ENCODE peak calls at places on chromosomes 4 and X, in eight cellular contexts. K is EL; N is tibial artery; X is HFFc6; C is testis; Q is GM10248; F is activated naive CD4-positive, alpha-beta T cell; G is NCI-H446 treated with DMSO at 0.1 percent for 48 hours. Z is an unnamed sample.

GRCh38 chr4:157172011-157172410 is 48.5 kb upstream of the GRIA2 start:
- DNase-seq in N (no peak), X (no peak), Q (no peak), F (no peak), K (peak; percentile 8), G (peak; percentile 9), C (no peak), Z (no peak)

GRCh38 chrX:123184858-123185251 is 777 bp downstream of the GRIA3 start:
- DNase-seq in F (no peak), K (peak; percentile 33), C (peak; percentile 16), X (no peak), G (no peak), Q (peak; percentile 11), N (peak; percentile 21), Z (peak; percentile 18)

GRCh38 chr4:37767546-37767945 is 58.9 kb upstream of the PGM2 start:
- DNase-seq in C (peak; percentile 40), Q (no peak), N (peak; percentile 76), G (peak; percentile 5), F (no peak), K (peak; percentile 33), X (peak; percentile 19), Z (no peak)

GRCh38 chr4:179762840-179763239 is 2320.6 kb upstream of the AGA start:
- DNase-seq in N (no peak), G (no peak), C (no peak), X (no peak), F (no peak), K (no peak), Q (no peak), Z (no peak)

GRCh38 chr4:174037049-174037448 is 246.4 kb downstream of the FBXO8 start:
- DNase-seq in X (no peak), Q (no peak), K (no peak), F (no peak), G (no peak), C (no peak), N (no peak), Z (no peak)

GRCh38 chr4:145583656-145584055 is 35.5 kb upstream of the MMAA start:
- DNase-seq in N (no peak), F (no peak), C (no peak), X (peak; percentile 1), K (no peak), G (no peak), Q (no peak), Z (no peak)

GRCh38 chrX:85381602-85382001 is 2.1 kb upstream of the POF1B start:
- DNase-seq in C (no peak), N (no peak), Q (no peak), X (no peak), G (no peak), F (no peak), K (no peak), Z (no peak)

GRCh38 chr4:185881427-185881826 is 69.4 kb upstream of the SORBS2 start:
- DNase-seq in C (no peak), N (no peak), G (no peak), K (peak; percentile 37), Q (no peak), F (no peak), X (no peak), Z (no peak)

GRCh38 chr4:150348079-150348478 is 233.9 kb upstream of the MAB21L2 start:
- DNase-seq in Q (no peak), N (no peak), C (no peak), K (peak; percentile 67), G (no peak), X (peak; percentile 52), F (no peak), Z (no peak)

GRCh38 chr4:141130947-141131545 is 2.2 kb downstream of the RNF150 start:
- DNase-seq in Q (no peak), X (no peak), F (no peak), N (no peak), G (no peak), K (no peak), C (no peak), Z (no peak)

GRCh38 chrX:73940893-73941470 is 363.0 kb upstream of the ZCCHC13 start:
- DNase-seq in F (no peak), G (no peak), N (no peak), K (no peak), X (no peak), Q (no peak), C (no peak), Z (no peak)

GRCh38 chrX:71541546-71542022 is 8.7 kb downstream of the OGT start:
- DNase-seq in F (no peak), G (no peak), K (peak; percentile 76), Q (peak; percentile 9), N (no peak), C (no peak), X (peak; percentile 64), Z (no peak)

GRCh38 chr4:140851032-140851636 is 94.9 kb upstream of the TBC1D9 start:
- DNase-seq in K (peak; percentile 62), N (peak; percentile 30), G (peak; percentile 44), Q (peak; percentile 64), X (peak; percentile 56), C (peak; percentile 65), F (no peak), Z (peak; percentile 55)

GRCh38 chr4:1414831-1415680 is 8.8 kb upstream of the NKX1-1 start:
- DNase-seq in N (no peak), C (peak; percentile 15), F (no peak), K (no peak), G (no peak), Q (no peak), X (no peak), Z (no peak)

GRCh38 chr4:82223715-82224114 is 150.1 kb downstream of the HNRNPD start:
- DNase-seq in C (peak; percentile 51), X (no peak), G (no peak), Q (no peak), F (no peak), N (peak; percentile 74), K (no peak), Z (no peak)

GRCh38 chr4:150379454-150379853 is 202.5 kb upstream of the MAB21L2 start:
- DNase-seq in K (peak; percentile 37), F (no peak), N (no peak), X (peak; percentile 22), G (no peak), Q (no peak), C (no peak), Z (no peak)

GRCh38 chr4:105946771-105947170 is 51.5 kb downstream of the NPNT start:
- DNase-seq in Q (no peak), G (no peak), K (no peak), C (no peak), F (no peak), N (no peak), X (no peak), Z (no peak)

GRCh38 chrX:32483534-32484136 is 727.7 kb downstream of the DMD start:
- DNase-seq in K (no peak), C (no peak), Q (no peak), G (no peak), N (no peak), X (no peak), F (no peak), Z (no peak)

GRCh38 chr4:185779520-185779919 is 32.5 kb downstream of the SORBS2 start:
- DNase-seq in N (no peak), Q (no peak), K (peak; percentile 16), F (no peak), C (no peak), G (no peak), X (no peak), Z (no peak)

GRCh38 chr4:3484057-3484973 is 21.2 kb downstream of the DOK7 start:
- DNase-seq in F (no peak), Q (no peak), K (no peak), N (peak; percentile 39), X (no peak), G (no peak), C (no peak), Z (no peak)

GRCh38 chrX:71217298-71217697 is 5.7 kb upstream of the GJB1 start:
- DNase-seq in Q (no peak), G (no peak), F (no peak), N (no peak), X (no peak), K (no peak), C (no peak), Z (no peak)

GRCh38 chrX:154399527-154400368 is 1.6 kb downstream of the RPL10 start:
- DNase-seq in F (no peak), N (no peak), K (peak; percentile 21), X (no peak), Q (no peak), G (no peak), C (no peak), Z (no peak)

GRCh38 chrX:72305286-72306084 is at the start of gene CITED1:
- DNase-seq in C (peak; percentile 76), F (no peak), K (peak; percentile 13), G (no peak), Q (no peak), X (no peak), N (no peak), Z (peak; percentile 40)

GRCh38 chr4:138834029-138834428 is 181.6 kb upstream of the NOCT start:
- DNase-seq in C (no peak), K (no peak), Q (no peak), G (no peak), F (no peak), N (no peak), X (no peak), Z (no peak)

Z was measured in GM13976.